ENCODE peak calls at places on chromosomes 7 and 10, in eight cellular contexts. I is CD8-positive, alpha-beta T cell; F is cardiac muscle cell; K is mesenchymal stem cell; A is psoas muscle; T is fibroblast of lung; D is tibial artery; P is heart right ventricle. H is an unnamed sample.

GRCh38 chr7:108643136-108643535 is 73.5 kb downstream of the DNAJB9 start:
- DNase-seq in P (no peak), A (no peak), I (no peak), K (no peak), D (no peak), F (no peak), T (no peak), H (no peak)

GRCh38 chr10:123997486-123998196 is 95.8 kb downstream of the CHST15 start:
- DNase-seq in D (peak; percentile 52), K (peak; percentile 95), P (no peak), T (peak; percentile 99), F (peak; percentile 98), A (no peak), I (no peak), H (no peak)

GRCh38 chr10:70809726-70810125 is 6.0 kb upstream of the SGPL1 start:
- DNase-seq in D (no peak), T (no peak), F (no peak), K (no peak), A (no peak), P (no peak), I (no peak), H (no peak)

GRCh38 chr7:19009241-19009935 is 108.0 kb downstream of the TWIST1 start:
- DNase-seq in A (no peak), T (peak; percentile 79), K (peak; percentile 14), F (peak; percentile 53), P (no peak), I (no peak), D (no peak), H (no peak)

GRCh38 chr10:118832242-118832651 is 77.5 kb upstream of the CACUL1 start:
- DNase-seq in T (peak; percentile 24), A (peak; percentile 37), P (peak; percentile 57), K (no peak), I (no peak), F (peak; percentile 72), D (peak; percentile 66), H (peak; percentile 67)

GRCh38 chr10:35212856-35213255 is 86.2 kb downstream of the CREM start:
- DNase-seq in I (no peak), A (no peak), F (no peak), P (no peak), K (no peak), T (no peak), D (peak; percentile 63), H (no peak)

GRCh38 chr7:78198756-78199155 is 400.2 kb downstream of the PHTF2 start:
- DNase-seq in I (no peak), F (no peak), A (no peak), P (no peak), T (no peak), D (no peak), K (no peak), H (no peak)

GRCh38 chr10:37794305-37794976 is 63.0 kb downstream of the ZNF248 start:
- DNase-seq in T (no peak), P (no peak), K (no peak), F (no peak), D (no peak), A (no peak), I (no peak), H (no peak)

GRCh38 chr7:50182734-50183133 is 89.7 kb upstream of the ZPBP start:
- DNase-seq in F (no peak), I (no peak), A (no peak), K (no peak), P (no peak), D (peak; percentile 58), T (no peak), H (no peak)

GRCh38 chr10:28327494-28327886 is 24.6 kb upstream of the MPP7 start:
- DNase-seq in F (peak; percentile 19), K (peak; percentile 36), T (peak; percentile 54), I (no peak), D (no peak), P (no peak), A (no peak), H (no peak)

GRCh38 chr7:28718042-28718452 is 240.1 kb downstream of the TRIL start:
- DNase-seq in D (no peak), P (peak; percentile 16), K (no peak), T (peak; percentile 30), A (no peak), F (peak; percentile 12), I (no peak), H (peak; percentile 44)

GRCh38 chr10:43287056-43288007 is 20.5 kb upstream of the RASGEF1A start:
- DNase-seq in P (no peak), F (peak; percentile 24), I (peak; percentile 69), K (peak; percentile 5), D (no peak), A (no peak), T (no peak), H (no peak)

GRCh38 chr7:66296555-66296954 is 91.4 kb downstream of the TPST1 start:
- DNase-seq in I (no peak), T (peak; percentile 86), K (no peak), P (no peak), F (peak; percentile 65), A (no peak), D (no peak), H (no peak)

GRCh38 chr10:102540023-102540422 is 36.3 kb downstream of the SUFU start:
- DNase-seq in A (no peak), T (peak; percentile 17), F (peak; percentile 30), I (no peak), D (no peak), K (peak; percentile 23), P (no peak), H (no peak)

GRCh38 chr7:155951554-155952158 is 139.4 kb upstream of the SHH start:
- DNase-seq in P (no peak), T (peak; percentile 94), I (no peak), K (peak; percentile 87), F (peak; percentile 63), A (peak; percentile 29), D (no peak), H (no peak)

GRCh38 chr7:117274951-117275350 is 47.9 kb downstream of the WNT2 start:
- DNase-seq in F (no peak), P (no peak), A (no peak), K (no peak), D (no peak), T (no peak), I (no peak), H (no peak)

GRCh38 chr10:129870926-129871660 is 93.0 kb downstream of the EBF3 start:
- DNase-seq in T (peak; percentile 11), K (no peak), P (no peak), F (peak; percentile 22), A (no peak), D (no peak), I (no peak), H (no peak)

GRCh38 chr10:121675344-121675743 is 77.1 kb upstream of the FGFR2 start:
- DNase-seq in I (no peak), F (no peak), A (no peak), P (no peak), K (no peak), D (no peak), T (no peak), H (no peak)

GRCh38 chr7:136134503-136134902 is 157.3 kb upstream of the MTPN start:
- DNase-seq in A (no peak), K (peak; percentile 73), D (no peak), F (no peak), T (peak; percentile 19), I (no peak), P (no peak), H (no peak)

GRCh38 chr10:96587255-96588059 is 645 bp upstream of the TM9SF3 start:
- DNase-seq in K (peak; percentile 85), A (peak; percentile 86), I (peak; percentile 70), T (peak; percentile 79), D (peak; percentile 69), F (peak; percentile 86), P (no peak), H (no peak)

GRCh38 chr7:27235387-27236052 is 7.1 kb upstream of the EVX1 start:
- DNase-seq in T (no peak), I (no peak), D (no peak), P (peak; percentile 41), F (peak; percentile 33), K (no peak), A (no peak), H (peak; percentile 43)

DNA sequence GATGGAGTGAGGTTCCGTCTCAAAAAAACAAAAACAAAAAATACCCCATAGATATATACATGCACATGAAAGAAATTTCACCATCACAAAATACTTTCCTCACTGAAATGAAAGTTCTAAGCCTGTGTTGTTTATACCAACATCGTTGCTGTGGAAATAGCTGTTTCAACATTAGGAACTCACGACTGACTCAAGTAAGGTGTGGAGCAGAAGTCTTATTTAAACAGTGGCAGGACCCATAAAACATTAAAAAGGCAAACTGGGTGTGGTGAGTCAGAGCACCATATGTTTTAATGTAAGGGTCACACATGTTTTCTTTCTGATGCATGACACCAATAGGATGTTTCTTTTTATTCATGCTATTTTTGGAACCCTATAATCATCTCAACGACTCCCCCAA is 48.3 kb downstream of the BAIAP2L1 start:
- DNase-seq in T (peak; percentile 86), I (no peak), F (peak; percentile 58), K (peak; percentile 88), P (no peak), D (no peak), A (no peak), H (no peak)
- H3K4me3 ChIP-seq in T (no peak overlapping the region), I (no peak overlapping the region), F (no peak overlapping the region), K (no peak overlapping the region), P (no peak overlapping the region), D (no peak overlapping the region), A (no peak overlapping the region), H (no peak overlapping the region)

DNA sequence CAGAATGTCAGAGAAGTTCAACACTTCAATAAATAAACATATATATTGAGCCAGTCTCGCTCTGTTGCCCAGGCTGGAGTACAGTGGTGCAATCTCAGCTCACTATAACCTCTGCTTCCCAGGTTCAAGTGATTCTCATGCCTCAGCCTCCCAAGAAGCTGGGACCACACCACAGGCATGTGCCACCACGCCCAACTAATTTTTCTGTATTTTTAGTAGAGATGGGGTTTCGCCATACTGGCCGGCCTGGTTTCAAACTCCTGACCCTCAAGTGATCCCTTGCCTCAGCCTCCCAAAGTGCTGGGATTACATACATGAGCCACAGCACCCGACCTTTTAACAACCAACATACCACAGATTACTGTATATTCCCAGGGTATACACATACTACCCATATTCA is 134.2 kb downstream of the JMJD1C start:
- DNase-seq in D (no peak), K (peak; percentile 41), P (no peak), F (peak; percentile 10), T (peak; percentile 58), A (no peak), I (no peak), H (no peak)
- H3K4me1 ChIP-seq in D (no peaks in the 10 kb centered on the region), K (peaks cover 2% of the 10 kb centered on the region), P (no peaks in the 10 kb centered on the region), F (peaks cover 5% of the 10 kb centered on the region), T (no peaks in the 10 kb centered on the region), A (no peaks in the 10 kb centered on the region), I (no peaks in the 10 kb centered on the region), H (peaks cover 4% of the 10 kb centered on the region)

DNA sequence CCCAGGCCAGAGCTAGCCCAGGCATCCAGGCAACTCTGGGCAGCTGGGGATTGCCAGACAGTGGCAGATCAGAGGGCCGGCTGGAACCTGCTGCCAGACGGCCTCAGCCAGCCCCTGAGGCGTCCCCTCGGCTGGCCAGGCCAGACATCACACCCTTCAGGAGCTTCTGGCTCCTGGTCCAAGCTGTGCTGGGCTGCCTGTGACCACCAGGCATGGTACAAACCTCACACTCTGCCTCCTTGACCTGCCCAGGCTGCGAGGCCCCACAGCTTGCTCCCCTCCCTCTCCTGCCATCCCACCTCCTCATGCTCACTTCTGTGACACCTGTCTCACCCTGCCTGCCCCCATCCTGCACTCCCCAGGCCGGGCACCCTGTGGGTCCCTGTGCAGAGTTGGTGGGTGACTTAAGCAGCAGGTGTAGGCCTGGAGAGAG is 5.7 kb downstream of the DEPP1 start:
- DNase-seq in K (no peak), F (no peak), T (no peak), D (no peak), P (no peak), I (no peak), A (no peak), H (no peak)
- H3K4me3 ChIP-seq in K (no peak overlapping the region), F (no peak overlapping the region), T (no peak overlapping the region), D (no peak overlapping the region), P (no peak overlapping the region), I (no peak overlapping the region), A (no peak overlapping the region), H (peak overlapping the region; percentile 11)

GRCh38 chr7:74180866-74181265 is 6.7 kb downstream of the EIF4H start:
- DNase-seq in P (no peak), A (no peak), D (no peak), I (no peak), F (no peak), K (no peak), T (no peak), H (no peak)
- H3K4me1 ChIP-seq in P (peaks cover 100% of the 10 kb centered on the region), A (peaks cover 99% of the 10 kb centered on the region), D (peaks cover 64% of the 10 kb centered on the region), I (peaks cover 94% of the 10 kb centered on the region), F (peaks cover 22% of the 10 kb centered on the region), K (peaks cover 15% of the 10 kb centered on the region), T (peaks cover 17% of the 10 kb centered on the region), H (peaks cover 100% of the 10 kb centered on the region)